ENCODE peak calls at places on chromosome 20, in six cellular contexts. S, L, U, Q, Y and E are unnamed samples.

GRCh38 chr20:51095755-51096509 is 73.0 kb upstream of the KCNG1 start:
- DNase-seq in S (no peak), L (no peak), U (no peak), Q (no peak), Y (peak; percentile 34), E (no peak)

GRCh38 chr20:56373942-56374341 is 15.2 kb downstream of the FAM210B start:
- DNase-seq in S (no peak), L (no peak), U (no peak), Q (no peak), Y (peak; percentile 41), E (no peak)

GRCh38 chr20:41175201-41175651 is 37.9 kb downstream of the PLCG1 start:
- DNase-seq in S (no peak), L (no peak), U (peak; percentile 14), Q (no peak), Y (no peak), E (peak; percentile 36)

GRCh38 chr20:49713779-49714712 is at the start of gene B4GALT5:
- DNase-seq in S (peak; percentile 97), L (peak; percentile 81), U (peak; percentile 72), Q (peak; percentile 50), Y (peak; percentile 93), E (peak; percentile 79)

GRCh38 chr20:29497261-29497671 is 1760.2 kb upstream of the DEFB115 start:
- DNase-seq in S (peak; percentile 18), L (no peak), U (peak; percentile 53), Q (peak; percentile 30), Y (peak; percentile 67), E (no peak)

GRCh38 chr20:36344517-36345132 is 38.5 kb downstream of the DLGAP4 start:
- DNase-seq in S (no peak), L (peak; percentile 78), U (peak; percentile 48), Q (no peak), Y (peak; percentile 47), E (no peak)

GRCh38 chr20:36085686-36086267 is 68.8 kb upstream of the EPB41L1 start:
- DNase-seq in S (no peak), L (no peak), U (no peak), Q (no peak), Y (no peak), E (no peak)

GRCh38 chr20:7741866-7742265 is 198.4 kb downstream of the HAO1 start:
- DNase-seq in S (no peak), L (no peak), U (no peak), Q (no peak), Y (no peak), E (no peak)

GRCh38 chr20:38147166-38147565 is 17.9 kb downstream of the TGM2 start:
- DNase-seq in S (no peak), L (no peak), U (no peak), Q (no peak), Y (no peak), E (no peak)

GRCh38 chr20:37711001-37711400 is 17.2 kb downstream of the CTNNBL1 start:
- DNase-seq in S (no peak), L (peak; percentile 29), U (no peak), Q (no peak), Y (no peak), E (no peak)

GRCh38 chr20:58630063-58630462 is 21.0 kb upstream of the STX16 start:
- DNase-seq in S (no peak), L (no peak), U (no peak), Q (no peak), Y (peak; percentile 18), E (no peak)